ENCODE peak calls at places on chromosomes 12 and 14, in ten cellular contexts. F, U, W, H, K, B, Q, T, Y and G are unnamed samples.
A peak's percentile ranks its signal among the peaks of the same experiment; 100 is the strongest.

GRCh38 chr14:31489680-31490079 is 1.8 kb upstream of the GPR33 start:
- DNase-seq in Y (no peak), F (no peak), K (no peak), B (no peak), Q (no peak), U (no peak), W (no peak), T (no peak), H (no peak), G (no peak)

GRCh38 chr12:60191676-60192359 is 596.0 kb downstream of the SLC16A7 start:
- DNase-seq in Y (no peak), Q (no peak), H (no peak), W (no peak), U (no peak), K (no peak), B (no peak), T (peak; percentile 39), F (peak; percentile 54), G (no peak)

GRCh38 chr12:15979096-15980091 is 68.3 kb downstream of the DERA start:
- DNase-seq in U (no peak), K (no peak), H (peak; percentile 45), T (peak; percentile 37), Q (no peak), B (no peak), Y (no peak), W (peak; percentile 67), F (peak; percentile 98), G (peak; percentile 67)

GRCh38 chr14:45728448-45729225 is 475.6 kb upstream of the MIS18BP1 start:
- DNase-seq in F (no peak), Y (no peak), K (no peak), Q (no peak), H (no peak), T (no peak), U (no peak), W (no peak), B (no peak), G (no peak)

GRCh38 chr12:34395056-34396005 is 373.0 kb downstream of the ALG10 start:
- DNase-seq in W (no peak), U (peak; percentile 2), B (peak; percentile 1), H (peak; percentile 7), Q (peak; percentile 1), Y (peak; percentile 7), F (no peak), T (no peak), K (peak; percentile 13), G (peak; percentile 8)

GRCh38 chr12:11092128-11092527 is at the start of gene TAS2R43:
- DNase-seq in K (no peak), Q (no peak), H (no peak), B (no peak), Y (no peak), W (no peak), U (no peak), F (no peak), T (no peak), G (no peak)

GRCh38 chr12:65675141-65675621 is 149.1 kb upstream of the HMGA2 start:
- DNase-seq in F (peak; percentile 39), W (no peak), Q (no peak), H (no peak), B (no peak), K (no peak), T (no peak), U (no peak), Y (no peak), G (no peak)

GRCh38 chr12:55906056-55906455 is 21.6 kb downstream of the PYM1 start:
- DNase-seq in Y (no peak), H (no peak), F (peak; percentile 55), K (no peak), Q (no peak), U (no peak), W (no peak), B (no peak), T (peak; percentile 63), G (no peak)

GRCh38 chr12:21941522-21942376 is 523 bp upstream of the ABCC9 start:
- DNase-seq in W (peak; percentile 81), F (peak; percentile 35), B (peak; percentile 71), Q (peak; percentile 70), Y (no peak), U (peak; percentile 77), H (peak; percentile 33), T (no peak), K (peak; percentile 72), G (no peak)

GRCh38 chr14:75186953-75187352 is 10.5 kb upstream of the TMED10 start:
- DNase-seq in Q (no peak), B (no peak), T (no peak), W (no peak), F (no peak), U (no peak), K (no peak), Y (no peak), H (no peak), G (no peak)

GRCh38 chr12:88559772-88560171 is 20.5 kb downstream of the KITLG start:
- DNase-seq in U (no peak), W (no peak), Y (no peak), H (no peak), B (no peak), T (peak; percentile 66), Q (no peak), K (no peak), F (no peak), G (no peak)

GRCh38 chr12:212799-213526 is 994 bp downstream of the SLC6A12 start:
- DNase-seq in B (peak; percentile 55), Y (no peak), K (no peak), Q (no peak), U (no peak), T (no peak), W (no peak), H (peak; percentile 50), F (no peak), G (no peak)

GRCh38 chr14:64705406-64706118 is 1.3 kb downstream of the PLEKHG3 start:
- DNase-seq in Y (no peak), F (no peak), W (no peak), T (peak; percentile 63), Q (no peak), B (no peak), H (peak; percentile 46), U (no peak), K (no peak), G (no peak)

DNA sequence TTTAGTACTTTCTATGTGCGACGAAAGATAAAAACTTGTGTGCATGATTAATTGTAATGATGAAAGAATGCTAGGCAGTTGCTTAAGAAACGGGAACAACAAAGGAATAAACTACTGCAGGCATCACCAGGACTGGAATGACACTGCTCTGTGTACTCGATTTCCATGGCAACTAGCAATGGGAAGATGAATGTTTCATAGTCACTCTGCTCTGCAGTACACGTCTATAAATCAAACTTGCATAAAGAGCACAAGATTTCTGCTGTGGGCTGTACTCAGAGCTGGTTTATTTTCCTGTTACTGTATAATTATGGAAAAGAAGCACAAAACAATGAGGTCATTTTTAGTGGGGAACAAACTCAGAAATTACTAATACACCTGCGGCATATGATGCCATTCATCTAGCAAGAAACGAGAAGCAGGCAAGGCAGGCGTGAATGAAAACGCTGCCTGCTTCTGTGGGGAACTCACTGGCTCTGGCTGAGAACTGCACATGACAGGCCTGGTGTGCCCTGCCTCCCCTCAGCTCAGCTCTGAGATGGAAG is 41.8 kb downstream of the EFCAB11 start:
- DNase-seq in U (no peak), T (peak; percentile 90), W (peak; percentile 53), Y (no peak), K (no peak), H (peak; percentile 37), B (no peak), Q (peak; percentile 16), F (peak; percentile 98), G (no peak)
- H3K36me3 ChIP-seq in U (no peaks in the 10 kb centered on the region), T (no peaks in the 10 kb centered on the region), W (no peaks in the 10 kb centered on the region), Y (no peaks in the 10 kb centered on the region), K (no peaks in the 10 kb centered on the region), H (no peaks in the 10 kb centered on the region), B (no peaks in the 10 kb centered on the region), Q (no peaks in the 10 kb centered on the region), F (no peaks in the 10 kb centered on the region), G (no peaks in the 10 kb centered on the region)

DNA sequence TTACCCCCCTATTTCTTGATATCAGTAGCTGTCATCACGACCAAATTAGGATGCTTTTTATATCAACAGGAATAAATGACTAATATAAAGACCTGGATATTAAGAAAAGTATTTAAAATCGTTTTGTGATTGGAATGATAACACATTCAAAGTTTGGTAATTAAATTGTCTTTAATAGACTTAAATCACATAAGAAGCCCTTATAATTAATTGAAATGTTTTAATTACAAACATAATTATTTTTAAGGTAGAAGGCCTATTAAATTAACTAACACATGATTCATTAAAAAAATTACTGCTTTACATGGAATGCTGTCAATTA is 412.4 kb downstream of the FUT8 start:
- DNase-seq in K (no peak), F (no peak), Y (no peak), B (no peak), Q (no peak), H (no peak), T (no peak), U (no peak), W (no peak), G (no peak)
- H3K27me3 ChIP-seq in K (no peaks in the 10 kb centered on the region), F (peaks cover 31% of the 10 kb centered on the region), Y (no peaks in the 10 kb centered on the region), B (peaks cover 80% of the 10 kb centered on the region), Q (peaks cover 46% of the 10 kb centered on the region), H (peaks cover 5% of the 10 kb centered on the region), T (peaks cover 6% of the 10 kb centered on the region), U (no peaks in the 10 kb centered on the region), W (no peaks in the 10 kb centered on the region), G (no peaks in the 10 kb centered on the region)

DNA sequence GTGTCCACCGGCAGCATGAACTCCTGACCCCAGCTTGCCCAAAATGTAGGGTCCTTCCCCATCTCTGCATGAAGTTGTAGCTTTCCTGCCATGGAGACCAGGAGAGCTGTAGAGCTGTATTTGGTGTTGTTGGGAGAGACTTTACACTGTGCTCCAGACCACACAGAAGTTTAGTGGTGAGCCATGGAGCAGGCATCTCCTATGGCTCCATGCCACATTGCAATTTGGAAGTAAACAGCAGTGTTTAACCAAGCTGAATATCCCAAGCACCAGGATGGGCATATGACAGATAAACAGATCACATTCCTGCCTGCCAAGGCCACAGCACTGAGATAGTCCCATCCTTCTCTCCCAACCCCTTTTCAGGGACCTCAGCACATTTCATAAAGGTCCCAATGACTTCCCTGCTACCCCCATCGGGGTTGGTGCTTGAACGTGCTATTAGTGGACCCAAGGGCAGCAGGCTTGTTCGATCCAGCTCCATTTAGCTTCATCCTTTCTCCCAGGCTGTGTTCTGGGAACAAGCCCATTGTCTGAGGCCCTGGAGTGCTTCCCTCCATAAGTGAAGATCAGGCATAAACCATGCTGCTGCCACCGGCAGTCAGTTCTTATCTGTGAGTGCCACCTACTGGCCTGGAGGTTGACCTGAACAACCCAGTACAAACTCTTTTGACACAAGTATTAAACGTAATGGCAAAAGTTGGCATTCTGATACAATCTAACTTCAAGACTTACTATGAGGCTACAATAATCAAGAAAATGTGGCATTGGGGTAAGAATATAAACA is 172.3 kb upstream of the ATXN7L3B start:
- DNase-seq in U (no peak), B (no peak), W (peak; percentile 66), K (no peak), T (peak; percentile 34), Y (no peak), H (peak; percentile 26), Q (no peak), F (peak; percentile 28), G (no peak)
- TF ChIP-seq CTCF in U (no peak), B (no peak), W (peak; percentile 83), K (no peak), T (peak; percentile 80), Y (no peak), H (peak; percentile 92), Q (no peak), F (peak; percentile 54), G (peak; percentile 18)

DNA sequence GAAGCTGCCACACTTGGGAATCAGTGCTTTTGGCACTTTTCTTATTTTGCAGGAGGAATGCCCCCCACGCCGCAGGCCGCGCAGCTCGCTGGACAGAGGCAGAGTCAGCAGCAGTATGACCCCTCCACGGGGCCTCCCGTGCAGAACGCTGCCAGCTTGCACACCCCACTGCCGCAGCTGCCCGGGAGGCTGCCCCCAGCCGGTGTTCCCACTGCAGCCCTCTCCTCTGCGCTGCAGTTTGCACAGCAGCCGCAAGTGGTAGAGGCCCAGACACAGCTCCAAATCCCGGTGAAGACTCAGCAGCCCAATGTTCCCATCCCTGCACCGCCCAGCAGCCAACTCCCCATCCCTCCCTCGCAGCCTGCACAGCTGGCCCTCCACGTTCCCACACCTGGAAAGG is 32.3 kb downstream of the EP400 start:
- DNase-seq in K (peak; percentile 38), H (no peak), Y (no peak), Q (no peak), T (no peak), U (no peak), W (no peak), F (no peak), B (no peak), G (no peak)
- H3K36me3 ChIP-seq in K (peaks cover 66% of the 10 kb centered on the region), H (peaks cover 26% of the 10 kb centered on the region), Y (peaks cover 25% of the 10 kb centered on the region), Q (peaks cover 79% of the 10 kb centered on the region), T (peaks cover 11% of the 10 kb centered on the region), U (peaks cover 74% of the 10 kb centered on the region), W (peaks cover 3% of the 10 kb centered on the region), F (peaks cover 21% of the 10 kb centered on the region), B (peaks cover 74% of the 10 kb centered on the region), G (no peaks in the 10 kb centered on the region)